ENCODE peak calls at places on chromosomes 1 and 21, in seven cellular contexts. J, V, S, P, I, E and B are unnamed samples.

GRCh38 chr1:13766906-13767564 is 67.0 kb downstream of the PRDM2 start:
- DNase-seq in S (peak; percentile 75), E (no peak), J (no peak), I (peak; percentile 71), V (no peak), P (no peak), B (no peak)

GRCh38 chr1:155989992-155990325 is 11.6 kb upstream of the ARHGEF2 start:
- DNase-seq in J (no peak), P (peak; percentile 17), E (no peak), S (no peak), V (no peak), I (no peak), B (no peak)

GRCh38 chr1:185984113-185984836 is 250.1 kb downstream of the HMCN1 start:
- DNase-seq in I (no peak), S (peak; percentile 74), P (no peak), V (no peak), E (no peak), J (no peak), B (no peak)

GRCh38 chr1:40199126-40199525 is 37.9 kb downstream of the RLF start:
- DNase-seq in I (no peak), P (no peak), E (no peak), V (no peak), J (no peak), S (no peak), B (no peak)

GRCh38 chr1:41341756-41342562 is 19.3 kb upstream of the FOXO6 start:
- DNase-seq in V (no peak), S (no peak), E (no peak), I (peak; percentile 37), P (no peak), J (peak; percentile 77), B (no peak)

GRCh38 chr21:36820176-36821031 is 121.5 kb downstream of the SIM2 start:
- DNase-seq in J (no peak), I (no peak), V (no peak), S (no peak), E (no peak), P (no peak), B (no peak)

GRCh38 chr1:219123041-219123440 is 50.6 kb upstream of the LYPLAL1 start:
- DNase-seq in J (no peak), S (peak; percentile 46), E (no peak), I (no peak), V (no peak), P (no peak), B (no peak)

GRCh38 chr1:15639262-15639661 is 22.0 kb downstream of the DDI2 start:
- DNase-seq in E (no peak), J (no peak), I (no peak), S (no peak), V (no peak), P (no peak), B (no peak)

GRCh38 chr1:200889571-200889970 is 5.1 kb upstream of the INAVA start:
- DNase-seq in P (no peak), J (no peak), I (no peak), E (no peak), V (no peak), S (no peak), B (no peak)

GRCh38 chr1:183185941-183186490 is at the start of gene LAMC2:
- DNase-seq in P (no peak), J (no peak), E (no peak), I (peak; percentile 66), S (no peak), V (no peak), B (no peak)

GRCh38 chr1:186482661-186483255 is 21.8 kb upstream of the PDC start:
- DNase-seq in V (peak; percentile 31), P (no peak), I (peak; percentile 42), J (no peak), S (peak; percentile 82), E (peak; percentile 77), B (peak; percentile 12)

GRCh38 chr21:45998871-45999580 is 17.5 kb downstream of the COL6A1 start:
- DNase-seq in J (no peak), P (no peak), V (no peak), S (no peak), I (no peak), E (no peak), B (no peak)

GRCh38 chr1:185337221-185337620 is 20.2 kb upstream of the IVNS1ABP start:
- DNase-seq in V (no peak), I (no peak), P (no peak), J (no peak), S (peak; percentile 80), E (no peak), B (no peak)

GRCh38 chr1:230104395-230105244 is 37.6 kb downstream of the GALNT2 start:
- DNase-seq in P (peak; percentile 94), V (peak; percentile 69), S (peak; percentile 100), E (peak; percentile 95), J (peak; percentile 99), I (peak; percentile 100), B (peak; percentile 50)

GRCh38 chr1:216710042-216710441 is 13.2 kb downstream of the ESRRG start:
- DNase-seq in I (no peak), E (no peak), V (no peak), J (no peak), S (no peak), P (no peak), B (no peak)

GRCh38 chr1:225998560-225999226 is 450 bp downstream of the SDE2 start:
- DNase-seq in I (peak; percentile 57), P (no peak), V (no peak), S (peak; percentile 54), J (no peak), E (no peak), B (no peak)

GRCh38 chr1:59062743-59063142 is 234.2 kb upstream of the FGGY start:
- DNase-seq in I (peak; percentile 82), V (no peak), E (peak; percentile 35), J (no peak), S (peak; percentile 81), P (no peak), B (no peak)

GRCh38 chr1:59064592-59064991 is 232.3 kb upstream of the FGGY start:
- DNase-seq in I (no peak), J (no peak), S (no peak), V (no peak), P (no peak), E (no peak), B (no peak)

GRCh38 chr1:59061876-59062275 is 235.0 kb upstream of the FGGY start:
- DNase-seq in V (no peak), J (no peak), S (peak; percentile 90), I (peak; percentile 90), E (peak; percentile 67), P (no peak), B (no peak)

GRCh38 chr1:59063501-59063900 is 233.4 kb upstream of the FGGY start:
- DNase-seq in J (no peak), E (no peak), V (no peak), I (no peak), S (no peak), P (no peak), B (no peak)

GRCh38 chr1:59066231-59066630 is 230.7 kb upstream of the FGGY start:
- DNase-seq in I (no peak), S (no peak), V (no peak), P (no peak), E (no peak), J (no peak), B (no peak)
- TF ChIP-seq CTCF in I (no peak), S (no peak), V (no peak), P (no peak), E (no peak), J (no peak), B (no peak)

GRCh38 chr1:54326577-54327385 is 79.4 kb downstream of the SSBP3 start:
- DNase-seq in J (no peak), V (no peak), I (no peak), E (no peak), P (no peak), S (peak; percentile 31), B (no peak)

GRCh38 chr1:54328117-54328636 is 78.0 kb downstream of the SSBP3 start:
- DNase-seq in E (no peak), S (peak; percentile 26), J (no peak), V (no peak), P (peak; percentile 14), I (no peak), B (no peak)

GRCh38 chr1:54325705-54326461 is 80.3 kb downstream of the SSBP3 start:
- DNase-seq in S (no peak), P (no peak), V (no peak), I (no peak), E (no peak), J (no peak), B (no peak)

GRCh38 chr1:54329337-54329954 is 76.7 kb downstream of the SSBP3 start:
- DNase-seq in J (no peak), E (no peak), V (no peak), I (no peak), S (no peak), P (peak; percentile 24), B (no peak)

GRCh38 chr1:54327386-54328116 is 78.6 kb downstream of the SSBP3 start:
- DNase-seq in S (peak; percentile 62), P (no peak), I (no peak), E (no peak), V (no peak), J (no peak), B (no peak)
- H3K4me3 ChIP-seq in S (no peak overlapping the region), P (no peak overlapping the region), I (no peak overlapping the region), E (no peak overlapping the region), V (no peak overlapping the region), J (no peak overlapping the region), B (no peak overlapping the region)

DNA sequence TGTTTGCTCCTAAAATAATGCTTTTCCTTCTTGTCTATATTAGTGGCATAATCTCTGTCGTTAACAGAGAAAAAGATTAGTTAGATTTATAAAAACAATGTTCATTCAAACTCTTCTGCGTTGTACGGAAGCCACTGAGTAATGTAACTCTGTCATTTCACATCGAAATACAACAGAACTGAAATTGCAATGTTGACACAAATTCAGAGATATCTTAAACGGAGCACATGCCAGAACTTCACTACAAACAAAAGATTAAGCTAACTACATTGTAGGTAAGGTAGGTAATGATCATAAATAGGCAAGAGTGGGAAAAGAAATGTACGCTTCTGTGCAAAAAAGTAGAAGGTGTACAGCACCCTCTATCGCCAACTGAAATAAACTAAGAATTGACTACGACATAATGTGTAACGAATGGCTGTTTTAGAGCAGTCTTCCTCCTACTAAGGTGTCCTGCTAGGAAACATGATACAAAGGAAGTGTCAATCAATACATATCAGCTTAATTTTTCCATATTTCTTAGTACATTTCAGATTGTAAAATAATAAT is 56.6 kb downstream of the PCNX2 start:
- DNase-seq in E (no peak), I (no peak), P (no peak), J (no peak), S (no peak), V (no peak), B (no peak)
- TF ChIP-seq CTCF in E (no peak), I (no peak), P (no peak), J (peak; percentile 22), S (no peak), V (no peak), B (no peak)

GRCh38 chr1:115306146-115306545 is 31.9 kb downstream of the NGF start:
- DNase-seq in J (no peak), I (no peak), E (no peak), S (peak; percentile 38), P (no peak), V (no peak), B (no peak)

GRCh38 chr1:115312752-115313151 is 25.3 kb downstream of the NGF start:
- DNase-seq in J (no peak), V (no peak), E (no peak), I (no peak), S (peak; percentile 19), P (no peak), B (no peak)

GRCh38 chr1:115310821-115311220 is 27.2 kb downstream of the NGF start:
- DNase-seq in V (no peak), P (no peak), J (no peak), I (no peak), S (no peak), E (no peak), B (no peak)

GRCh38 chr1:115307621-115308020 is 30.4 kb downstream of the NGF start:
- DNase-seq in P (no peak), J (no peak), E (no peak), I (no peak), S (no peak), V (no peak), B (no peak)

GRCh38 chr1:115308969-115309368 is 29.1 kb downstream of the NGF start:
- DNase-seq in I (no peak), S (no peak), E (no peak), P (no peak), J (no peak), V (no peak), B (no peak)
- H3K4me3 ChIP-seq in I (no peak overlapping the region), S (no peak overlapping the region), E (no peak overlapping the region), P (no peak overlapping the region), J (no peak overlapping the region), V (no peak overlapping the region), B (no peak overlapping the region)